ENCODE peak calls at places on chromosomes 11 and 22, in five cellular contexts. I is NCI-H460, V is body of pancreas, Z is NCI-H1105, N is astrocyte of the hippocampus. T is an unnamed sample.

GRCh38 chr22:45473626-45474237 is 29.0 kb upstream of the FBLN1 start:
- DNase-seq in I (no peak), Z (no peak), V (no peak), N (peak), T (no peak)

GRCh38 chr22:44532466-44533025 is 34.5 kb upstream of the RTL6 start:
- DNase-seq in I (no peak), N (no peak), Z (no peak), V (no peak), T (no peak)

GRCh38 chr11:63369165-63369970 is at the start of gene SLC22A9:
- DNase-seq in V (peak), I (no peak), Z (no peak), N (no peak), T (no peak)

GRCh38 chr11:128365044-128365443 is 222.3 kb downstream of the ETS1 start:
- DNase-seq in Z (no peak), N (peak), I (no peak), V (no peak), T (peak)

GRCh38 chr11:76745561-76746207 is 37.5 kb upstream of the TSKU start:
- DNase-seq in N (no peak), Z (no peak), I (no peak), V (no peak), T (no peak)

GRCh38 chr11:46285173-46285572 is 7.7 kb downstream of the CREB3L1 start:
- DNase-seq in V (no peak), I (no peak), Z (no peak), N (no peak), T (no peak)

GRCh38 chr11:20118209-20118608 is 42.1 kb downstream of the DBX1 start:
- DNase-seq in Z (no peak), I (no peak), N (no peak), V (no peak), T (no peak)

GRCh38 chr22:40511604-40512003 is 124.9 kb downstream of the MRTFA start:
- DNase-seq in V (peak), I (no peak), N (no peak), Z (no peak), T (no peak)

GRCh38 chr11:1177020-1177770 is 19.4 kb downstream of the MUC5AC start:
- DNase-seq in Z (no peak), I (no peak), N (no peak), V (no peak), T (no peak)

GRCh38 chr22:24431309-24432034 is 4.1 kb downstream of the ADORA2A start:
- DNase-seq in I (no peak), Z (no peak), N (no peak), V (no peak), T (no peak)

GRCh38 chr11:6825333-6825744 is 20.1 kb upstream of the OR10A5 start:
- DNase-seq in I (no peak), Z (no peak), V (no peak), N (no peak), T (no peak)

GRCh38 chr22:35451602-35452001 is 51.7 kb downstream of the MCM5 start:
- DNase-seq in N (no peak), I (no peak), V (no peak), Z (no peak), T (no peak)

GRCh38 chr11:78274739-78275138 is 86.0 kb downstream of the USP35 start:
- DNase-seq in I (no peak), Z (no peak), N (no peak), V (no peak), T (no peak)

GRCh38 chr22:27990879-27991278 is 71.8 kb upstream of the PITPNB start:
- DNase-seq in I (peak), Z (no peak), N (no peak), V (peak), T (no peak)

GRCh38 chr11:30760341-30760740 is 174.2 kb upstream of the MPPED2 start:
- DNase-seq in I (no peak), V (no peak), Z (no peak), N (no peak), T (no peak)

GRCh38 chr22:21028277-21029251 is 3.8 kb downstream of the SLC7A4 start:
- DNase-seq in Z (no peak), V (no peak), I (no peak), N (no peak), T (no peak)

GRCh38 chr11:130720232-130720787 is 196.0 kb downstream of the SNX19 start:
- DNase-seq in I (no peak), V (no peak), Z (no peak), N (peak), T (no peak)

GRCh38 chr11:7595016-7595869 is 78.1 kb downstream of the CYB5R2 start:
- DNase-seq in V (no peak), N (no peak), I (no peak), Z (no peak), T (no peak)

GRCh38 chr11:133082453-133082781 is 449.9 kb downstream of the OPCML start:
- DNase-seq in N (peak), Z (peak), V (peak), I (no peak), T (no peak)

GRCh38 chr11:69166186-69167115 is 10.7 kb downstream of the SMIM38 start:
- DNase-seq in Z (no peak), V (peak), N (peak), I (peak), T (peak)

T was measured in GDM1.